ENCODE peak calls at places on chromosome 7, in eight cellular contexts. H, V, Q, U, I, Z, Y and T are unnamed samples.

GRCh38 chr7:13155188-13155587 is 467.8 kb downstream of the ARL4A start:
- DNase-seq in V (no peak), Z (no peak), Q (no peak), U (no peak), Y (no peak), H (no peak), I (no peak), T (no peak)

GRCh38 chr7:158585721-158586498 is 1.7 kb downstream of the PTPRN2 start:
- DNase-seq in I (no peak), U (no peak), Q (no peak), Y (no peak), V (no peak), H (no peak), Z (no peak), T (no peak)

GRCh38 chr7:120805636-120806388 is 52.1 kb downstream of the TSPAN12 start:
- DNase-seq in V (peak; percentile 75), Y (peak; percentile 12), U (peak; percentile 44), H (peak; percentile 53), Q (peak; percentile 19), Z (peak; percentile 11), I (peak; percentile 80), T (peak; percentile 47)

GRCh38 chr7:41656357-41656756 is 46.5 kb downstream of the INHBA start:
- DNase-seq in Z (no peak), H (no peak), U (no peak), I (peak; percentile 92), Y (peak; percentile 49), V (peak; percentile 86), Q (no peak), T (peak; percentile 78)

GRCh38 chr7:150867592-150867991 is 15.3 kb downstream of the AOC1 start:
- DNase-seq in Q (no peak), U (no peak), Y (no peak), Z (no peak), H (no peak), I (no peak), V (no peak), T (no peak)

GRCh38 chr7:27148776-27149641 is 1.4 kb upstream of the HOXA6 start:
- DNase-seq in H (no peak), Y (no peak), V (no peak), U (no peak), I (peak; percentile 74), Z (no peak), Q (no peak), T (no peak)

GRCh38 chr7:144384555-144385245 is 18.8 kb downstream of the NOBOX start:
- DNase-seq in V (no peak), U (no peak), Q (no peak), Y (peak; percentile 81), Z (no peak), H (no peak), I (no peak), T (no peak)

GRCh38 chr7:150375662-150376521 is 3.2 kb upstream of the ZNF775 start:
- DNase-seq in U (no peak), Z (no peak), Y (no peak), I (no peak), H (no peak), V (peak; percentile 31), Q (no peak), T (no peak)

GRCh38 chr7:81603-82342 is 110.6 kb upstream of the FAM20C start:
- DNase-seq in V (no peak), U (no peak), H (no peak), Q (no peak), Z (no peak), I (no peak), Y (no peak), T (no peak)

GRCh38 chr7:66076459-66077329 is 1.1 kb downstream of the ASL start:
- DNase-seq in V (peak; percentile 29), Z (no peak), Q (no peak), H (no peak), I (no peak), U (no peak), Y (no peak), T (no peak)

GRCh38 chr7:22885824-22886255 is 63.2 kb upstream of the TOMM7 start:
- DNase-seq in H (peak; percentile 73), Q (no peak), I (no peak), Z (no peak), U (no peak), V (peak; percentile 21), Y (no peak), T (no peak)

GRCh38 chr7:5367661-5368060 is 56.0 kb downstream of the TNRC18 start:
- DNase-seq in H (no peak), Z (no peak), Q (no peak), U (no peak), V (no peak), Y (no peak), I (no peak), T (no peak)

GRCh38 chr7:47931005-47931787 is 17.1 kb downstream of the PKD1L1 start:
- DNase-seq in V (no peak), Y (peak; percentile 40), U (no peak), H (no peak), Q (no peak), Z (no peak), I (no peak), T (no peak)

GRCh38 chr7:33926535-33926934 is 21.2 kb downstream of the BMPER start:
- DNase-seq in Z (no peak), V (peak; percentile 75), U (no peak), I (no peak), Q (no peak), H (no peak), Y (peak; percentile 50), T (no peak)

GRCh38 chr7:101817031-101817929 is at the start of gene CUX1:
- DNase-seq in H (peak; percentile 36), Z (no peak), Y (no peak), Q (no peak), U (peak; percentile 33), V (peak; percentile 35), I (no peak), T (no peak)

GRCh38 chr7:33845991-33846509 is 59.3 kb upstream of the BMPER start:
- DNase-seq in U (no peak), I (no peak), H (no peak), V (peak; percentile 36), Z (no peak), Y (peak; percentile 59), Q (no peak), T (no peak)

GRCh38 chr7:42678315-42678714 is 233.6 kb downstream of the C7orf25 start:
- DNase-seq in U (no peak), Q (no peak), H (no peak), Y (peak; percentile 60), V (peak; percentile 71), Z (no peak), I (no peak), T (no peak)